ENCODE peak calls at places on chromosome 11, in nine cellular contexts. One of them, this sample, is unnamed.

GRCh38 chr11:65894034-65894591 is 3.6 kb downstream of the CCDC85B start:
- DNase-seq in HCT116: no peak
- DNase-seq in pancreas: no peak
- DNase-seq in tibial artery: peak
- DNase-seq in dorsolateral prefrontal cortex: no peak
- DNase-seq in astrocyte of the cerebellum: no peak
- DNase-seq in H1: no peak
- DNase-seq in foreskin fibroblast: no peak
- DNase-seq in AG04450: no peak
- DNase-seq in this sample: no peak

GRCh38 chr11:133904818-133905515 is 51.8 kb downstream of the IGSF9B start:
- DNase-seq in HCT116: no peak
- DNase-seq in pancreas: no peak
- DNase-seq in tibial artery: peak
- DNase-seq in dorsolateral prefrontal cortex: no peak
- DNase-seq in astrocyte of the cerebellum: no peak
- DNase-seq in H1: no peak
- DNase-seq in foreskin fibroblast: no peak
- DNase-seq in AG04450: no peak
- DNase-seq in this sample: no peak

GRCh38 chr11:10350341-10350740 is 45.5 kb downstream of the ADM start:
- DNase-seq in HCT116: peak
- DNase-seq in pancreas: no peak
- DNase-seq in tibial artery: no peak
- DNase-seq in dorsolateral prefrontal cortex: no peak
- DNase-seq in astrocyte of the cerebellum: no peak
- DNase-seq in H1: peak
- DNase-seq in foreskin fibroblast: peak
- DNase-seq in AG04450: no peak
- DNase-seq in this sample: no peak

GRCh38 chr11:60968223-60968622 is 3.3 kb upstream of the CD6 start:
- DNase-seq in HCT116: no peak
- DNase-seq in pancreas: no peak
- DNase-seq in tibial artery: no peak
- DNase-seq in dorsolateral prefrontal cortex: no peak
- DNase-seq in astrocyte of the cerebellum: no peak
- DNase-seq in H1: no peak
- DNase-seq in foreskin fibroblast: no peak
- DNase-seq in AG04450: no peak
- DNase-seq in this sample: no peak

GRCh38 chr11:63882555-63883242 is 34.3 kb downstream of the RCOR2 start:
- DNase-seq in HCT116: no peak
- DNase-seq in pancreas: no peak
- DNase-seq in tibial artery: no peak
- DNase-seq in dorsolateral prefrontal cortex: no peak
- DNase-seq in astrocyte of the cerebellum: no peak
- DNase-seq in H1: no peak
- DNase-seq in foreskin fibroblast: no peak
- DNase-seq in AG04450: no peak
- DNase-seq in this sample: no peak

GRCh38 chr11:34226210-34226609 is 120.8 kb downstream of the NAT10 start:
- DNase-seq in HCT116: no peak
- DNase-seq in pancreas: no peak
- DNase-seq in tibial artery: no peak
- DNase-seq in dorsolateral prefrontal cortex: no peak
- DNase-seq in astrocyte of the cerebellum: no peak
- DNase-seq in H1: no peak
- DNase-seq in foreskin fibroblast: no peak
- DNase-seq in AG04450: no peak
- DNase-seq in this sample: no peak

GRCh38 chr11:78689558-78690153 is 115.0 kb upstream of the NARS2 start:
- DNase-seq in HCT116: no peak
- DNase-seq in pancreas: no peak
- DNase-seq in tibial artery: no peak
- DNase-seq in dorsolateral prefrontal cortex: no peak
- DNase-seq in astrocyte of the cerebellum: no peak
- DNase-seq in H1: no peak
- DNase-seq in foreskin fibroblast: no peak
- DNase-seq in AG04450: no peak
- DNase-seq in this sample: no peak

GRCh38 chr11:111528557-111528956 is 12.0 kb upstream of the LAYN start:
- DNase-seq in HCT116: no peak
- DNase-seq in pancreas: no peak
- DNase-seq in tibial artery: no peak
- DNase-seq in dorsolateral prefrontal cortex: no peak
- DNase-seq in astrocyte of the cerebellum: no peak
- DNase-seq in H1: no peak
- DNase-seq in foreskin fibroblast: peak
- DNase-seq in AG04450: no peak
- DNase-seq in this sample: no peak

GRCh38 chr11:123357990-123358827 is 71.9 kb upstream of the GRAMD1B start:
- DNase-seq in HCT116: no peak
- DNase-seq in pancreas: no peak
- DNase-seq in tibial artery: no peak
- DNase-seq in dorsolateral prefrontal cortex: peak
- DNase-seq in astrocyte of the cerebellum: no peak
- DNase-seq in H1: no peak
- DNase-seq in foreskin fibroblast: peak
- DNase-seq in AG04450: no peak
- DNase-seq in this sample: no peak

GRCh38 chr11:18987454-18988231 is 48.4 kb upstream of the MRGPRX1 start:
- DNase-seq in HCT116: peak
- DNase-seq in pancreas: no peak
- DNase-seq in tibial artery: no peak
- DNase-seq in dorsolateral prefrontal cortex: no peak
- DNase-seq in astrocyte of the cerebellum: peak
- DNase-seq in H1: no peak
- DNase-seq in foreskin fibroblast: peak
- DNase-seq in AG04450: no peak
- DNase-seq in this sample: no peak

GRCh38 chr11:8354622-8355417 is 91.1 kb upstream of the LMO1 start:
- DNase-seq in HCT116: no peak
- DNase-seq in pancreas: no peak
- DNase-seq in tibial artery: no peak
- DNase-seq in dorsolateral prefrontal cortex: peak
- DNase-seq in astrocyte of the cerebellum: no peak
- DNase-seq in H1: no peak
- DNase-seq in foreskin fibroblast: peak
- DNase-seq in AG04450: no peak
- DNase-seq in this sample: no peak

GRCh38 chr11:114340311-114341131 is 44.3 kb downstream of the NNMT start:
- DNase-seq in HCT116: peak
- DNase-seq in pancreas: no peak
- DNase-seq in tibial artery: peak
- DNase-seq in dorsolateral prefrontal cortex: peak
- DNase-seq in astrocyte of the cerebellum: peak
- DNase-seq in H1: no peak
- DNase-seq in foreskin fibroblast: peak
- DNase-seq in AG04450: peak
- DNase-seq in this sample: no peak

GRCh38 chr11:66787934-66788758 is 55.1 kb upstream of the RCE1 start:
- DNase-seq in HCT116: no peak
- DNase-seq in pancreas: no peak
- DNase-seq in tibial artery: no peak
- DNase-seq in dorsolateral prefrontal cortex: no peak
- DNase-seq in astrocyte of the cerebellum: no peak
- DNase-seq in H1: no peak
- DNase-seq in foreskin fibroblast: no peak
- DNase-seq in AG04450: no peak
- DNase-seq in this sample: no peak

GRCh38 chr11:10584071-10584501 is 15.6 kb upstream of the LYVE1 start:
- DNase-seq in HCT116: no peak
- DNase-seq in pancreas: no peak
- DNase-seq in tibial artery: no peak
- DNase-seq in dorsolateral prefrontal cortex: no peak
- DNase-seq in astrocyte of the cerebellum: peak
- DNase-seq in H1: no peak
- DNase-seq in foreskin fibroblast: no peak
- DNase-seq in AG04450: peak
- DNase-seq in this sample: no peak

GRCh38 chr11:121696177-121696863 is 243.6 kb upstream of the SORL1-AS1 start:
- DNase-seq in HCT116: no peak
- DNase-seq in pancreas: peak
- DNase-seq in tibial artery: peak
- DNase-seq in dorsolateral prefrontal cortex: peak
- DNase-seq in astrocyte of the cerebellum: peak
- DNase-seq in H1: no peak
- DNase-seq in foreskin fibroblast: no peak
- DNase-seq in AG04450: no peak
- DNase-seq in this sample: no peak

GRCh38 chr11:101915811-101916291 is 471 bp downstream of the ANGPTL5 start:
- DNase-seq in HCT116: no peak
- DNase-seq in pancreas: no peak
- DNase-seq in tibial artery: no peak
- DNase-seq in dorsolateral prefrontal cortex: peak
- DNase-seq in astrocyte of the cerebellum: no peak
- DNase-seq in H1: no peak
- DNase-seq in foreskin fibroblast: peak
- DNase-seq in AG04450: no peak
- DNase-seq in this sample: no peak

GRCh38 chr11:59475176-59475575 is 2.1 kb downstream of the OR4D10 start:
- DNase-seq in HCT116: no peak
- DNase-seq in pancreas: no peak
- DNase-seq in tibial artery: no peak
- DNase-seq in dorsolateral prefrontal cortex: no peak
- DNase-seq in astrocyte of the cerebellum: no peak
- DNase-seq in H1: no peak
- DNase-seq in foreskin fibroblast: no peak
- DNase-seq in AG04450: no peak
- DNase-seq in this sample: no peak

GRCh38 chr11:32173435-32173834 is 82.6 kb downstream of the RCN1 start:
- DNase-seq in HCT116: peak
- DNase-seq in pancreas: peak
- DNase-seq in tibial artery: peak
- DNase-seq in dorsolateral prefrontal cortex: peak
- DNase-seq in astrocyte of the cerebellum: peak
- DNase-seq in H1: peak
- DNase-seq in foreskin fibroblast: peak
- DNase-seq in AG04450: peak
- DNase-seq in this sample: no peak
- H3K4me3 ChIP-seq in HCT116: no peak
- H3K4me3 ChIP-seq in pancreas: no peak
- H3K4me3 ChIP-seq in tibial artery: peak
- H3K4me3 ChIP-seq in dorsolateral prefrontal cortex: peak
- H3K4me3 ChIP-seq in astrocyte of the cerebellum: peak
- H3K4me3 ChIP-seq in H1: no peak
- H3K4me3 ChIP-seq in foreskin fibroblast: peak
- H3K4me3 ChIP-seq in AG04450: peak
- H3K4me3 ChIP-seq in this sample: peak

GRCh38 chr11:125675196-125675595 is 5.5 kb downstream of the ACRV1 start:
- DNase-seq in HCT116: no peak
- DNase-seq in pancreas: no peak
- DNase-seq in tibial artery: no peak
- DNase-seq in dorsolateral prefrontal cortex: no peak
- DNase-seq in astrocyte of the cerebellum: no peak
- DNase-seq in H1: no peak
- DNase-seq in foreskin fibroblast: no peak
- DNase-seq in AG04450: no peak
- DNase-seq in this sample: no peak
- TF ChIP-seq CTCF in HCT116: no peak
- TF ChIP-seq CTCF in pancreas: no peak
- TF ChIP-seq CTCF in tibial artery: no peak
- TF ChIP-seq CTCF in dorsolateral prefrontal cortex: no peak
- TF ChIP-seq CTCF in astrocyte of the cerebellum: no peak
- TF ChIP-seq CTCF in H1: no peak
- TF ChIP-seq CTCF in foreskin fibroblast: no peak
- TF ChIP-seq CTCF in AG04450: no peak
- TF ChIP-seq CTCF in this sample: no peak

GRCh38 chr11:83161610-83162199 is 4.8 kb downstream of the PCF11 start:
- DNase-seq in HCT116: no peak
- DNase-seq in pancreas: no peak
- DNase-seq in tibial artery: no peak
- DNase-seq in dorsolateral prefrontal cortex: no peak
- DNase-seq in astrocyte of the cerebellum: no peak
- DNase-seq in H1: no peak
- DNase-seq in foreskin fibroblast: no peak
- DNase-seq in AG04450: no peak
- DNase-seq in this sample: no peak
- H3K4me3 ChIP-seq in HCT116: no peak
- H3K4me3 ChIP-seq in pancreas: no peak
- H3K4me3 ChIP-seq in tibial artery: no peak
- H3K4me3 ChIP-seq in dorsolateral prefrontal cortex: no peak
- H3K4me3 ChIP-seq in astrocyte of the cerebellum: no peak
- H3K4me3 ChIP-seq in H1: no peak
- H3K4me3 ChIP-seq in foreskin fibroblast: no peak
- H3K4me3 ChIP-seq in AG04450: no peak
- H3K4me3 ChIP-seq in this sample: no peak

DNA sequence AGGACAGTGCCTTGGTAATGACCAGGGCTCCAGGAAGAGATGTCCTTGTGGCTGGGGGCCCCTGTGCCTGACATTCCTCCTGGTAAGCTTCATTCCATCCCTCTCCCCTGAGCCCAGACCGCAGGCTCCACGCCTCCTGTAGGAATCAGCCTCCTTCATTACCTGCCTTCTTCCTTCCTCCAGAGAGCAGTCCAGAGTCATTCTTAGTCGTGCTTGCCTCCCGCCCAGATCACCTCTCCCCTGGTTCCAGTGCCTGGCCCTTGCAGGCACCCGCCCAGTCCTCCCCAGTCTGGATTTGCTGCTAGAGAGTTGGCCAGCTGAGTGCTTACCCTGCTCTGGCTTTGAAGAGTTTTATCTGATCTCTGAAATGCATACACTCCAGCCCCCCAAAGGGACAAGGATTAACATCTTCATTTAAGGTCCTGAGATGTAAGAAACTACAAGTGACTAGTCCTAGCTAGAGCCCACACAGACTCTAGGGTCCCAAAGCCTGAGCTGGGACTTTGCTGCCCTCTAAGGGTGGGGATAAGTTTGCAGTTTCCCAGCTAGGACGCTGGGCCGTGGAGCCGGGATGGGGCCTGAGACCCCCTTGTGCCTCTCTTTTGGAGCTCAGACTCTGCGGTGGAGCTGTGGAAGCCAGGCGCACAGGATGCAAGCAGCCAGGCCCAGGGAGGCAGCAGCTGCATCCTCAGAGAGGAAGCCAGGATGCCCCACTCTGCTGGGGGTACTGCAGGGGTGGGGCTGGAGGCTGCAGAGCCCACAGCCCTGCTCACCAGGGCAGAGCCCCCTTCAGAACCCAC is 1.6 kb downstream of the NR1H3 start:
- DNase-seq in HCT116: no peak
- DNase-seq in pancreas: no peak
- DNase-seq in tibial artery: no peak
- DNase-seq in dorsolateral prefrontal cortex: no peak
- DNase-seq in astrocyte of the cerebellum: no peak
- DNase-seq in H1: no peak
- DNase-seq in foreskin fibroblast: peak
- DNase-seq in AG04450: no peak
- DNase-seq in this sample: no peak
- TF ChIP-seq CTCF in HCT116: peak
- TF ChIP-seq CTCF in pancreas: peak
- TF ChIP-seq CTCF in tibial artery: peak
- TF ChIP-seq CTCF in dorsolateral prefrontal cortex: peak
- TF ChIP-seq CTCF in astrocyte of the cerebellum: peak
- TF ChIP-seq CTCF in H1: peak
- TF ChIP-seq CTCF in foreskin fibroblast: peak
- TF ChIP-seq CTCF in AG04450: peak
- TF ChIP-seq CTCF in this sample: peak

This sample was measured in AG04449.